ENCODE peak calls at places on chromosomes 12 and 14, in ten cellular contexts. O, Z, D, U, R, X, K, T, V and S are unnamed samples.

GRCh38 chr12:56143870-56144269 is 8.5 kb upstream of the MYL6B start:
- DNase-seq in X (no peak), T (no peak), K (no peak), R (no peak), V (peak; percentile 61), D (no peak), U (peak; percentile 11), Z (peak; percentile 41), O (no peak), S (peak; percentile 82)

GRCh38 chr14:55467307-55467706 is 26.9 kb upstream of the TBPL2 start:
- DNase-seq in D (no peak), K (no peak), O (no peak), X (no peak), V (no peak), U (no peak), T (no peak), R (no peak), Z (no peak), S (no peak)

GRCh38 chr12:47882796-47883546 is 21.8 kb downstream of the VDR start:
- DNase-seq in O (peak; percentile 88), U (peak; percentile 91), R (no peak), V (peak; percentile 34), T (no peak), D (no peak), Z (peak; percentile 75), X (peak; percentile 43), K (no peak), S (peak; percentile 70)

GRCh38 chr14:99271288-99271941 is 582 bp downstream of the BCL11B start:
- DNase-seq in R (no peak), V (no peak), T (no peak), Z (no peak), X (no peak), D (no peak), U (no peak), O (no peak), K (no peak), S (no peak)

GRCh38 chr12:124938606-124939427 is 24.4 kb upstream of the UBC start:
- DNase-seq in T (peak; percentile 69), O (peak; percentile 65), D (no peak), V (peak; percentile 74), R (peak; percentile 59), X (peak; percentile 84), Z (no peak), U (peak; percentile 68), K (peak; percentile 56), S (peak; percentile 59)

GRCh38 chr12:119354187-119354586 is 19.7 kb downstream of the CCDC60 start:
- DNase-seq in R (no peak), V (no peak), Z (no peak), K (no peak), U (no peak), T (no peak), D (no peak), X (no peak), O (no peak), S (no peak)

GRCh38 chr14:24700511-24700910 is 66.5 kb upstream of the GZMB start:
- DNase-seq in V (no peak), U (no peak), K (no peak), D (no peak), T (no peak), O (no peak), R (no peak), Z (no peak), X (no peak), S (no peak)

GRCh38 chr12:57896437-57897201 is 44.7 kb upstream of the ATP23 start:
- DNase-seq in T (peak; percentile 78), Z (peak; percentile 78), K (peak; percentile 66), X (no peak), U (peak; percentile 77), O (peak; percentile 83), V (peak; percentile 90), R (peak; percentile 65), D (peak; percentile 86), S (peak; percentile 94)

GRCh38 chr14:61281186-61281676 is at the start of gene TMEM30B:
- DNase-seq in R (peak; percentile 97), K (no peak), Z (peak; percentile 92), D (peak; percentile 75), X (peak; percentile 87), T (peak; percentile 72), O (peak; percentile 94), V (peak; percentile 26), U (peak; percentile 96), S (no peak)

GRCh38 chr12:48053122-48053521 is 48.8 kb upstream of the COL2A1 start:
- DNase-seq in R (no peak), Z (no peak), K (no peak), V (no peak), X (no peak), D (no peak), U (no peak), T (no peak), O (no peak), S (no peak)

GRCh38 chr14:73059326-73059725 is 992 bp downstream of the RBM25 start:
- DNase-seq in V (no peak), K (no peak), T (no peak), X (no peak), Z (no peak), O (no peak), U (no peak), R (no peak), D (no peak), S (no peak)

GRCh38 chr12:54144738-54145137 is 44.0 kb downstream of the SMUG1 start:
- DNase-seq in R (no peak), Z (no peak), D (no peak), T (no peak), U (no peak), O (no peak), X (no peak), K (no peak), V (no peak), S (no peak)

GRCh38 chr14:46048127-46048526 is 603.5 kb downstream of the RPL10L start:
- DNase-seq in X (peak; percentile 56), U (no peak), D (no peak), K (no peak), Z (no peak), T (no peak), O (no peak), R (no peak), V (no peak), S (no peak)

GRCh38 chr12:12200363-12200762 is 66.5 kb downstream of the LRP6 start:
- DNase-seq in Z (no peak), D (no peak), K (no peak), R (no peak), V (no peak), T (no peak), U (no peak), O (no peak), X (no peak), S (no peak)

GRCh38 chr12:109140560-109140959 is 24.2 kb downstream of the ACACB start:
- DNase-seq in V (no peak), K (no peak), Z (no peak), X (no peak), O (no peak), T (peak; percentile 55), D (no peak), U (no peak), R (peak; percentile 47), S (no peak)
- H3K4me1 ChIP-seq in V (peaks cover 81% of the 10 kb centered on the region), K (peaks cover 64% of the 10 kb centered on the region), Z (no peaks in the 10 kb centered on the region), X (no peaks in the 10 kb centered on the region), O (no peaks in the 10 kb centered on the region), T (peaks cover 68% of the 10 kb centered on the region), D (peaks cover 4% of the 10 kb centered on the region), U (peaks cover 31% of the 10 kb centered on the region), R (peaks cover 12% of the 10 kb centered on the region), S (peaks cover 3% of the 10 kb centered on the region)

GRCh38 chr12:80937391-80938238 is at the start of gene LIN7A:
- DNase-seq in K (peak; percentile 29), V (peak; percentile 80), Z (peak; percentile 62), T (peak; percentile 80), D (peak; percentile 78), O (no peak), X (peak; percentile 7), R (no peak), U (peak; percentile 73), S (peak; percentile 57)
- H3K27me3 ChIP-seq in K (no peaks in the 10 kb centered on the region), V (peaks cover 3% of the 10 kb centered on the region), Z (no peaks in the 10 kb centered on the region), T (no peaks in the 10 kb centered on the region), D (peaks cover 15% of the 10 kb centered on the region), O (no peaks in the 10 kb centered on the region), X (peaks cover 37% of the 10 kb centered on the region), R (no peaks in the 10 kb centered on the region), U (no peaks in the 10 kb centered on the region), S (no peaks in the 10 kb centered on the region)

GRCh38 chr14:91378945-91379932 is 38.4 kb downstream of the CCDC88C start:
- DNase-seq in Z (no peak), X (no peak), U (no peak), T (no peak), O (no peak), D (no peak), K (no peak), V (no peak), R (no peak), S (no peak)

GRCh38 chr14:91376547-91377477 is 40.8 kb downstream of the CCDC88C start:
- DNase-seq in Z (no peak), K (no peak), O (no peak), R (no peak), U (no peak), V (no peak), T (no peak), X (no peak), D (no peak), S (no peak)

GRCh38 chr14:91380116-91380515 is 37.5 kb downstream of the CCDC88C start:
- DNase-seq in X (no peak), D (no peak), K (no peak), V (no peak), U (no peak), O (no peak), Z (no peak), R (no peak), T (no peak), S (no peak)

GRCh38 chr14:91375748-91376452 is 41.7 kb downstream of the CCDC88C start:
- DNase-seq in R (no peak), Z (no peak), V (no peak), O (no peak), K (no peak), D (no peak), T (no peak), X (no peak), U (no peak), S (no peak)

GRCh38 chr14:91377700-91378652 is 39.6 kb downstream of the CCDC88C start:
- DNase-seq in U (no peak), X (no peak), D (peak; percentile 82), O (peak; percentile 71), R (no peak), T (no peak), Z (no peak), K (no peak), V (no peak), S (peak; percentile 17)
- H3K27ac ChIP-seq in U (no peak overlapping the region), X (no peak overlapping the region), D (peak overlapping the region; percentile 61), O (peak overlapping the region; percentile 60), R (no peak overlapping the region), T (no peak overlapping the region), Z (peak overlapping the region; percentile 24), K (no peak overlapping the region), V (no peak overlapping the region), S (no peak overlapping the region)

DNA sequence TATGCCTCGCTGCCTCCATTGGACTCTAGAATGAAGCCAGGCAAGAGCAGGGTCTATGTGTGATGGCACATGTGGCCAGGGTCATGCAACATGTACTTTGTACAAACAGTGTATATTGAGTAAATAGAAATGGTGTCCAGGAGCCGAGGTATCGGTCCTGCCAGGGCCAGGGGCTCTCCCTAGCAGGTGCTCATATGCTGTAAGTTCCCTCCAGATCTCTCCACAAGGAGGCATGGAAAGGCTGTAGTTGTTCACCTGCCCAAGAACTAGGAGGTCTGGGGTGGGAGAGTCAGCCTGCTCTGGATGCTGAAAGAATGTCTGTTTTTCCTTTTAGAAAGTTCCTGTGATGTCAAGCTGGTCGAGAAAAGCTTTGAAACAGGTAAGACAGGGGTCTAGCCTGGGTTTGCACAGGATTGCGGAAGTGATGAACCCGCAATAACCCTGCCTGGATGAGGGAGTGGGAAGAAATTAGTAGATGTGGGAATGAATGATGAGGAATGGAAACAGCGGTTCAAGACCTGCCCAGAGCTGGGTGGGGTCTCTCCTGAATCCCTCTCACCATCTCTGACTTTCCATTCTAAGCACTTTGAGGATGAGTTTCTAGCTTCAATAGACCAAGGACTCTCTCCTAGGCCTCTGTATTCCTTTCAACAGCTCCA is 39.6 kb downstream of the DAD1 start:
- DNase-seq in T (no peak), K (no peak), Z (no peak), R (no peak), O (no peak), U (no peak), D (no peak), V (no peak), X (no peak), S (no peak)
- H3K4me1 ChIP-seq in T (no peaks in the 10 kb centered on the region), K (peaks cover 19% of the 10 kb centered on the region), Z (peaks cover 39% of the 10 kb centered on the region), R (peaks cover 7% of the 10 kb centered on the region), O (peaks cover 8% of the 10 kb centered on the region), U (peaks cover 5% of the 10 kb centered on the region), D (peaks cover 84% of the 10 kb centered on the region), V (peaks cover 19% of the 10 kb centered on the region), X (no peaks in the 10 kb centered on the region), S (peaks cover 11% of the 10 kb centered on the region)